ENCODE peak calls at places on chromosomes 11 and 22, in five cellular contexts. Z, T, U, E and K are unnamed samples.

GRCh38 chr11:118921929-118922744 is 3.6 kb downstream of the BCL9L start:
- DNase-seq in E (no peak), T (no peak), Z (peak; percentile 80), U (peak; percentile 73), K (peak; percentile 80)

GRCh38 chr11:35122308-35122707 is 16.7 kb upstream of the CD44 start:
- DNase-seq in Z (no peak), E (no peak), T (no peak), U (no peak), K (no peak)

GRCh38 chr22:23849009-23850006 is 8.4 kb upstream of the SLC2A11 start:
- DNase-seq in Z (peak; percentile 58), U (peak; percentile 100), T (no peak), E (peak; percentile 81), K (peak; percentile 92)

GRCh38 chr11:116536416-116536815 is 236.4 kb downstream of the BUD13 start:
- DNase-seq in T (no peak), U (no peak), E (no peak), Z (no peak), K (no peak)

GRCh38 chr11:21552910-21553309 is 640.0 kb upstream of the ANO5 start:
- DNase-seq in E (no peak), T (no peak), U (no peak), Z (no peak), K (no peak)

GRCh38 chr22:28772633-28773460 is at the start of gene CCDC117:
- DNase-seq in E (peak; percentile 88), U (peak; percentile 92), T (peak; percentile 84), Z (peak; percentile 90), K (peak; percentile 95)

GRCh38 chr11:120089036-120090001 is 48.6 kb downstream of the TRIM29 start:
- DNase-seq in T (no peak), U (no peak), E (no peak), Z (no peak), K (no peak)

GRCh38 chr11:13316528-13316961 is 39.0 kb downstream of the BMAL1 start:
- DNase-seq in E (no peak), T (no peak), Z (no peak), U (no peak), K (no peak)

GRCh38 chr11:47441421-47441820 is 7.5 kb downstream of the RAPSN start:
- DNase-seq in U (no peak), E (no peak), T (no peak), Z (no peak), K (no peak)

GRCh38 chr11:120061761-120062560 is 76.0 kb downstream of the TRIM29 start:
- DNase-seq in T (no peak), E (no peak), U (peak; percentile 57), Z (no peak), K (no peak)

GRCh38 chr11:84234462-84235202 is 948.5 kb upstream of the CCDC90B start:
- DNase-seq in T (no peak), Z (no peak), E (no peak), U (no peak), K (no peak)

GRCh38 chr11:47946682-47947575 is 33.4 kb upstream of the PTPRJ start:
- DNase-seq in U (no peak), E (peak; percentile 88), Z (no peak), T (no peak), K (no peak)

GRCh38 chr22:19149047-19149883 is 827 bp downstream of the GSC2 start:
- DNase-seq in E (no peak), Z (no peak), U (peak; percentile 84), T (no peak), K (peak; percentile 56)

GRCh38 chr11:73001615-73002014 is 140.5 kb downstream of the FCHSD2 start:
- DNase-seq in T (no peak), U (no peak), Z (no peak), E (no peak), K (no peak)

GRCh38 chr11:120225372-120225909 is 14.5 kb upstream of the POU2F3 start:
- DNase-seq in T (no peak), U (no peak), E (no peak), Z (no peak), K (no peak)

GRCh38 chr22:39520874-39521857 is 804 bp downstream of the ATF4 start:
- DNase-seq in Z (no peak), T (no peak), U (peak; percentile 66), E (peak; percentile 71), K (peak; percentile 67)

GRCh38 chr11:116547571-116547970 is 225.2 kb downstream of the BUD13 start:
- DNase-seq in U (no peak), T (no peak), Z (no peak), E (no peak), K (no peak)

GRCh38 chr22:21939392-21940319 is 13.0 kb downstream of the PPM1F start:
- DNase-seq in U (no peak), Z (no peak), T (no peak), E (no peak), K (no peak)

GRCh38 chr11:44575962-44576361 is 10.5 kb downstream of the CD82 start:
- DNase-seq in T (no peak), U (no peak), E (no peak), Z (no peak), K (no peak)

GRCh38 chr11:78786086-78786485 is 211.4 kb upstream of the NARS2 start:
- DNase-seq in Z (no peak), T (no peak), E (no peak), U (no peak), K (peak; percentile 83)

GRCh38 chr11:116051494-116051893 is 547.3 kb upstream of the CADM1 start:
- DNase-seq in E (no peak), Z (no peak), T (no peak), U (no peak), K (no peak)

GRCh38 chr11:33970984-33971466 is 79.1 kb upstream of the LMO2 start:
- DNase-seq in T (no peak), Z (peak; percentile 46), U (peak; percentile 53), E (peak; percentile 72), K (peak; percentile 66)

GRCh38 chr11:36509694-36510566 is at the start of gene TRAF6:
- DNase-seq in Z (peak; percentile 71), U (peak; percentile 98), T (no peak), E (peak; percentile 85), K (peak; percentile 95)

GRCh38 chr11:126631399-126631798 is 275.9 kb downstream of the ST3GAL4 start:
- DNase-seq in U (no peak), T (no peak), E (no peak), Z (no peak), K (no peak)

GRCh38 chr11:27471588-27472397 is 797 bp downstream of the LGR4 start:
- DNase-seq in E (peak; percentile 44), T (no peak), Z (no peak), U (peak; percentile 66), K (peak; percentile 81)

GRCh38 chr11:34327804-34328631 is 29.8 kb downstream of the ABTB2 start:
- DNase-seq in E (no peak), Z (no peak), T (no peak), U (no peak), K (no peak)

GRCh38 chr11:132793831-132794230 is 738.5 kb downstream of the OPCML start:
- DNase-seq in Z (no peak), U (no peak), T (no peak), E (no peak), K (no peak)

GRCh38 chr11:61897387-61898246 is 6.3 kb upstream of the FADS3 start:
- DNase-seq in E (peak; percentile 88), T (no peak), U (peak; percentile 98), Z (peak; percentile 51), K (peak; percentile 95)

GRCh38 chr11:61895718-61896059 is 4.3 kb upstream of the FADS3 start:
- DNase-seq in Z (no peak), E (no peak), U (no peak), T (no peak), K (no peak)

GRCh38 chr11:61893981-61894380 is 2.6 kb upstream of the FADS3 start:
- DNase-seq in T (no peak), E (no peak), U (no peak), Z (no peak), K (no peak)

GRCh38 chr11:61896665-61897386 is 5.5 kb upstream of the FADS3 start:
- DNase-seq in T (no peak), Z (no peak), U (no peak), E (no peak), K (no peak)

GRCh38 chr11:61895046-61895717 is 3.8 kb upstream of the FADS3 start:
- DNase-seq in T (no peak), U (no peak), Z (no peak), E (no peak), K (no peak)
- H3K9ac ChIP-seq in T (no peak overlapping the region), U (no peak overlapping the region), Z (no peak overlapping the region), E (peak overlapping the region; percentile 76), K (no peak overlapping the region)

GRCh38 chr22:46869848-46870441 is 107.5 kb downstream of the TBC1D22A start:
- DNase-seq in Z (peak; percentile 24), E (no peak), T (no peak), U (no peak), K (no peak)
- TF ChIP-seq EP300 in Z (no peak), E (no peak), T (no peak), U (no peak), K (no peak)

DNA sequence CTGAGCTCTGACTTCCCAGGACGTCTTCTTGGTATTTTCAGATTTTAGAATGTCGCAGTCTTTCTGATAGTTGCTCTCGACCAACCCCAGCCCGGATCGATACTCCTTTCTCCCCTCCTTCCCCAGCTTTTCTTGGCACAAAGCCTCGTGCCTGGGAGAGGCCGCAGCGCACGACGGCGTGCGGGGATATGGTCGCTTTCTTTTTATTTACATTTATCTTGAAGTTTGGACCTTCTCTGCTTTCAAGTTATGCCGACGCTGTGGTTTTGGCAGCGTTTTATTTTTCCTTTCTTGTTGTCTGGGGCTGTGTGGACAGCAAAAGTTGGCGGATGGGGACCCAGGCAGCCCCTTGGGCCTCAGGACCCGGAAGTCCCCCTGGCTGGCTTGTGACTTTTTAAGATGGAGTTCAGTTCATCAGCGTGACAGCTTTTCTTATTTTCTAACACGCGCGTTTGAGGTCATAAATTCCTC is 4.2 kb upstream of the SPDYC start:
- DNase-seq in U (no peak), Z (peak; percentile 92), E (no peak), T (no peak), K (no peak)
- H3K9ac ChIP-seq in U (no peak overlapping the region), Z (peak overlapping the region; percentile 80), E (peak overlapping the region; percentile 37), T (no peak overlapping the region), K (no peak overlapping the region)

GRCh38 chr11:9264381-9265210 is 554 bp downstream of the DENND5A start:
- DNase-seq in Z (no peak), U (peak; percentile 70), T (no peak), E (peak; percentile 42), K (peak; percentile 60)

GRCh38 chr11:9266926-9267325 is 1.8 kb upstream of the DENND5A start:
- DNase-seq in Z (no peak), T (no peak), E (no peak), U (no peak), K (no peak)

GRCh38 chr11:9263840-9264380 is 1.2 kb downstream of the DENND5A start:
- DNase-seq in Z (peak; percentile 43), E (peak; percentile 52), U (no peak), T (peak; percentile 82), K (peak; percentile 39)

GRCh38 chr11:9266132-9266736 is 1.1 kb upstream of the DENND5A start:
- DNase-seq in T (no peak), Z (peak; percentile 66), E (no peak), U (no peak), K (no peak)

GRCh38 chr11:9265211-9266131 is at the start of gene DENND5A:
- DNase-seq in E (peak; percentile 99), U (peak; percentile 82), Z (peak; percentile 80), T (no peak), K (peak; percentile 100)
- TF ChIP-seq EP300 in E (no peak), U (no peak), Z (no peak), T (no peak), K (no peak)

GRCh38 chr11:102762414-102762813 is 18.0 kb downstream of the MMP10 start:
- DNase-seq in U (no peak), T (no peak), Z (no peak), E (no peak), K (no peak)
- H3K9ac ChIP-seq in U (no peak overlapping the region), T (no peak overlapping the region), Z (no peak overlapping the region), E (no peak overlapping the region), K (no peak overlapping the region)